ENCODE peak calls at places on chromosomes 2 and 18, in eight cellular contexts. P, S, C, O, H, G, L and V are unnamed samples.
A peak's percentile ranks its signal among the peaks of the same experiment; 100 is the strongest.

GRCh38 chr2:133718688-133719201 is 150.5 kb upstream of the NCKAP5 start:
- DNase-seq in P (peak; percentile 88), S (no peak), C (peak; percentile 54), O (no peak), H (no peak), G (no peak), L (peak; percentile 98), V (no peak)

GRCh38 chr2:217625475-217626245 is 377.1 kb downstream of the TNS1 start:
- DNase-seq in P (peak; percentile 69), S (no peak), C (no peak), O (no peak), H (peak; percentile 52), G (no peak), L (peak; percentile 12), V (no peak)

GRCh38 chr2:38076250-38076709 is 329 bp upstream of the CYP1B1 start:
- DNase-seq in P (peak; percentile 68), S (no peak), C (peak; percentile 91), O (peak; percentile 88), H (peak; percentile 83), G (peak; percentile 96), L (peak; percentile 78), V (peak; percentile 74)

GRCh38 chr2:97713296-97714083 is at the start of gene ZAP70:
- DNase-seq in P (no peak), S (peak; percentile 66), C (no peak), O (no peak), H (no peak), G (peak; percentile 57), L (no peak), V (peak; percentile 5)

GRCh38 chr2:202932425-202933138 is 20.5 kb downstream of the CARF start:
- DNase-seq in P (peak; percentile 75), S (no peak), C (peak; percentile 58), O (peak; percentile 12), H (no peak), G (no peak), L (no peak), V (no peak)

GRCh38 chr18:4251873-4252272 is 203.2 kb downstream of the DLGAP1 start:
- DNase-seq in P (no peak), S (no peak), C (no peak), O (no peak), H (no peak), G (no peak), L (no peak), V (no peak)

GRCh38 chr2:172462393-172463381 is 35.3 kb downstream of the ITGA6 start:
- DNase-seq in P (no peak), S (peak; percentile 46), C (no peak), O (no peak), H (no peak), G (no peak), L (no peak), V (no peak)

GRCh38 chr2:29921560-29921915 is at the start of gene ALK:
- DNase-seq in P (peak; percentile 59), S (peak; percentile 50), C (peak; percentile 85), O (peak; percentile 96), H (peak; percentile 79), G (peak; percentile 99), L (peak; percentile 74), V (peak; percentile 99)

GRCh38 chr18:3449702-3450357 is at the start of gene TGIF1:
- DNase-seq in P (peak; percentile 77), S (peak; percentile 51), C (peak; percentile 92), O (peak; percentile 93), H (peak; percentile 85), G (peak; percentile 92), L (peak; percentile 69), V (peak; percentile 84)

GRCh38 chr18:64134044-64134757 is 14.7 kb downstream of the LINC00305 start:
- DNase-seq in P (no peak), S (no peak), C (no peak), O (no peak), H (no peak), G (no peak), L (peak; percentile 10), V (no peak)

GRCh38 chr2:54176577-54176976 is 61.2 kb downstream of the ACYP2 start:
- DNase-seq in P (peak; percentile 46), S (no peak), C (peak; percentile 74), O (peak; percentile 34), H (peak; percentile 55), G (peak; percentile 87), L (peak; percentile 14), V (peak; percentile 78)

GRCh38 chr2:1472350-1472749 is 59.1 kb downstream of the TPO start:
- DNase-seq in P (no peak), S (no peak), C (no peak), O (no peak), H (no peak), G (no peak), L (no peak), V (no peak)

GRCh38 chr2:204012081-204012653 is 75.6 kb downstream of the ICOS start:
- DNase-seq in P (no peak), S (no peak), C (no peak), O (peak; percentile 18), H (no peak), G (no peak), L (no peak), V (no peak)

GRCh38 chr18:2898131-2898640 is 51.4 kb downstream of the EMILIN2 start:
- DNase-seq in P (peak; percentile 43), S (no peak), C (no peak), O (peak; percentile 12), H (no peak), G (peak; percentile 68), L (peak; percentile 51), V (no peak)

GRCh38 chr2:9752441-9753275 is 90.6 kb upstream of the TAF1B start:
- DNase-seq in P (peak; percentile 70), S (peak; percentile 69), C (peak; percentile 33), O (no peak), H (no peak), G (no peak), L (peak; percentile 64), V (no peak)

GRCh38 chr2:130915595-130916437 is 79.1 kb downstream of the ARHGEF4 start:
- DNase-seq in P (no peak), S (no peak), C (no peak), O (no peak), H (no peak), G (no peak), L (no peak), V (no peak)
- TF ChIP-seq CTCF in P (no peak), S (no peak), C (no peak), O (no peak), H (no peak), G (no peak), L (no peak), V (no peak)

DNA sequence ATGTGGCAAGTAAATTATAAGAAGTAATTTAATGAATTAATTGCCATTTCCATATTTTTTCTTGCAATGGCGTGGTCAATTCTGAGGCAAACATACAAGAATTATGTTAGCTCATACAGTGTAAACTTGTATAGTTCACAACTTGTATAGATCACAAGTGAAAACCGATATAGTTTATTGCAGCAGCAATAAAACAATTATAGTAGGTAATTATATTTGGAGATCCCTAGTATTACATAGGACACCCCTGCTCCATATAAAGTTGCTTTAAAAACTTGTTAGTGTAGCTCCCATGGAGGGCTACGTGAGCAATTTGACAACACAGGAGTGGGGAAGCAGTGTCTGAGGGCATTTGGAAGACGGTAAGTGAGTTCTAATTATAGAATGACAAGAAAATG is 288.2 kb downstream of the SOCS6 start:
- DNase-seq in P (no peak), S (no peak), C (no peak), O (no peak), H (no peak), G (no peak), L (no peak), V (no peak)
- H3K9me3 ChIP-seq in P (no peaks in the 10 kb centered on the region), S (no peaks in the 10 kb centered on the region), C (no peaks in the 10 kb centered on the region), O (no peaks in the 10 kb centered on the region), H (no peaks in the 10 kb centered on the region), G (peaks cover 38% of the 10 kb centered on the region), L (no peaks in the 10 kb centered on the region), V (no peaks in the 10 kb centered on the region)

GRCh38 chr2:200618590-200619021 is 32.8 kb downstream of the AOX1 start:
- DNase-seq in P (peak; percentile 78), S (no peak), C (peak; percentile 87), O (peak; percentile 16), H (no peak), G (no peak), L (no peak), V (no peak)
- TF ChIP-seq CTCF in P (peak; percentile 53), S (no peak), C (peak; percentile 59), O (peak; percentile 32), H (no peak), G (peak; percentile 34), L (no peak), V (peak; percentile 11)

GRCh38 chr18:47736376-47737140 is 193.9 kb downstream of the SMAD2 start:
- DNase-seq in P (no peak), S (no peak), C (no peak), O (no peak), H (no peak), G (peak; percentile 26), L (no peak), V (peak; percentile 2)

GRCh38 chr18:47729356-47729755 is 201.1 kb downstream of the SMAD2 start:
- DNase-seq in P (no peak), S (no peak), C (no peak), O (no peak), H (no peak), G (no peak), L (no peak), V (no peak)

GRCh38 chr18:47735041-47735440 is 195.4 kb downstream of the SMAD2 start:
- DNase-seq in P (no peak), S (no peak), C (no peak), O (no peak), H (no peak), G (peak; percentile 28), L (no peak), V (no peak)

GRCh38 chr18:47730795-47731194 is 199.7 kb downstream of the SMAD2 start:
- DNase-seq in P (peak; percentile 4), S (no peak), C (no peak), O (no peak), H (no peak), G (no peak), L (no peak), V (no peak)

DNA sequence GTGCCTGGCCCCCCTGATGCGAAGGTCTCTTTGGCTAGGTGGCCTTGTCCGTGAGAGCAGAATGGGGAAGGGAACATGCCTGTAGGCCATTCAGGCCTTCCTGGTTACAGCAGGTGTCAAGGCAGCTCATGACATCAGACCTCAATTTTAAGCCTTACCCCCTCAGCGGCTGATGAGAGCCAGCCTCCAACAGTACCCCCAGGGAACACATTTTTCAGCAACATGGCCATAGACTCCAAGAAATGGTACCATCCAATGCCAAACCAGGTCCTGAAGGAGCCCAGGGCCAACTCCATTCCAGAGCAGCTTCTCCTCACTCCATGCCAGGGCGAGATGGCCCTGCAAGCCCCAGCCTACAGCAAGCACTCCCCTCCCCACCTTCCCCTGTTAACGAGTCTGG is 199.2 kb downstream of the SMAD2 start:
- DNase-seq in P (no peak), S (no peak), C (no peak), O (no peak), H (no peak), G (no peak), L (no peak), V (no peak)
- H3K9me3 ChIP-seq in P (no peaks in the 10 kb centered on the region), S (no peaks in the 10 kb centered on the region), C (no peaks in the 10 kb centered on the region), O (no peaks in the 10 kb centered on the region), H (no peaks in the 10 kb centered on the region), G (no peaks in the 10 kb centered on the region), L (no peaks in the 10 kb centered on the region), V (no peaks in the 10 kb centered on the region)